ENCODE peak calls at places on chromosomes 3 and 15, in eight cellular contexts. E is A549, D is IMR-90, R is K562, O is HCT116, M is GM12878, B is HepG2, V is H1. A is an unnamed sample.

GRCh38 chr3:87771338-87772059 is 287.3 kb downstream of the CGGBP1 start:
- DNase-seq in E (no peak), D (peak), R (peak), O (peak), M (peak), B (peak), V (peak), A (peak)

GRCh38 chr15:70094690-70095311 is 2.9 kb downstream of the TLE3 start:
- DNase-seq in E (no peak), D (no peak), R (no peak), O (no peak), M (no peak), B (peak), V (no peak), A (no peak)

GRCh38 chr15:84023636-84024035 is 211.9 kb upstream of the GOLGA6L4 start:
- DNase-seq in E (peak), D (peak), R (peak), O (peak), M (no peak), B (peak), V (peak), A (peak)

GRCh38 chr3:123635220-123635619 is 50.4 kb upstream of the HACD2 start:
- DNase-seq in E (no peak), D (peak), R (no peak), O (no peak), M (no peak), B (no peak), V (no peak), A (no peak)

GRCh38 chr3:164903820-164904451 is 174.4 kb downstream of the SI start:
- DNase-seq in E (no peak), D (no peak), R (no peak), O (no peak), M (no peak), B (no peak), V (no peak), A (no peak)

GRCh38 chr15:84862214-84862975 is 22.1 kb upstream of the SLC28A1 start:
- DNase-seq in E (no peak), D (no peak), R (no peak), O (no peak), M (no peak), B (peak), V (no peak), A (no peak)

GRCh38 chr3:48140284-48140683 is 47.9 kb downstream of the CDC25A start:
- DNase-seq in E (no peak), D (no peak), R (no peak), O (no peak), M (no peak), B (no peak), V (no peak), A (no peak)

GRCh38 chr15:40328711-40329240 is 5.3 kb downstream of the INAFM2 start:
- DNase-seq in E (no peak), D (no peak), R (no peak), O (no peak), M (no peak), B (no peak), V (no peak), A (no peak)

GRCh38 chr3:119663885-119664284 is 3.5 kb upstream of the POPDC2 start:
- DNase-seq in E (no peak), D (no peak), R (no peak), O (no peak), M (no peak), B (no peak), V (no peak), A (no peak)

GRCh38 chr3:4493931-4494806 is 1.0 kb downstream of the ITPR1 start:
- DNase-seq in E (no peak), D (peak), R (peak), O (no peak), M (no peak), B (no peak), V (no peak), A (peak)

GRCh38 chr3:159988617-159989251 is at the start of gene IL12A:
- DNase-seq in E (peak), D (peak), R (peak), O (peak), M (peak), B (peak), V (peak), A (peak)

GRCh38 chr3:67947808-67948508 is 293.5 kb upstream of the SUCLG2 start:
- DNase-seq in E (no peak), D (no peak), R (no peak), O (no peak), M (no peak), B (peak), V (peak), A (no peak)

GRCh38 chr15:69475769-69476358 is 23.2 kb downstream of the RPLP1 start:
- DNase-seq in E (peak), D (peak), R (peak), O (peak), M (no peak), B (peak), V (peak), A (peak)

GRCh38 chr15:27889258-27889657 is 209.9 kb downstream of the OCA2 start:
- DNase-seq in E (no peak), D (no peak), R (no peak), O (no peak), M (no peak), B (no peak), V (no peak), A (no peak)

GRCh38 chr3:65895084-65895483 is 143.6 kb downstream of the MAGI1 start:
- DNase-seq in E (no peak), D (no peak), R (no peak), O (no peak), M (no peak), B (no peak), V (no peak), A (no peak)

GRCh38 chr3:65893631-65894030 is 145.1 kb downstream of the MAGI1 start:
- DNase-seq in E (no peak), D (no peak), R (no peak), O (no peak), M (no peak), B (no peak), V (no peak), A (no peak)

GRCh38 chr3:65894126-65894525 is 144.6 kb downstream of the MAGI1 start:
- DNase-seq in E (no peak), D (no peak), R (no peak), O (no peak), M (no peak), B (no peak), V (no peak), A (no peak)

GRCh38 chr3:65896321-65896720 is 142.4 kb downstream of the MAGI1 start:
- DNase-seq in E (no peak), D (no peak), R (no peak), O (no peak), M (no peak), B (no peak), V (no peak), A (no peak)

GRCh38 chr3:65894679-65895078 is 144.0 kb downstream of the MAGI1 start:
- DNase-seq in E (no peak), D (peak), R (no peak), O (no peak), M (no peak), B (no peak), V (no peak), A (no peak)
- TF ChIP-seq RAD21 in E (no peak), D (no peak), R (no peak), O (no peak), M (no peak), B (no peak), V (no peak), A (no peak)

GRCh38 chr3:11567516-11568467 is 75.9 kb downstream of the VGLL4 start:
- DNase-seq in E (peak), D (peak), R (no peak), O (peak), M (no peak), B (no peak), V (no peak), A (no peak)
- TF ChIP-seq RAD21 in E (no peak), D (no peak), R (no peak), O (no peak), M (no peak), B (no peak), V (no peak), A (no peak)

GRCh38 chr3:144128117-144128892 is 156.7 kb downstream of the DIPK2A start:
- DNase-seq in E (no peak), D (no peak), R (no peak), O (no peak), M (peak), B (no peak), V (no peak), A (no peak)
- TF ChIP-seq RAD21 in E (no peak), D (no peak), R (no peak), O (no peak), M (no peak), B (no peak), V (no peak), A (no peak)

GRCh38 chr3:128068156-128068620 is 16.0 kb downstream of the SEC61A1 start:
- DNase-seq in E (peak), D (peak), R (peak), O (peak), M (no peak), B (peak), V (peak), A (peak)

GRCh38 chr3:128069271-128069670 is 17.0 kb downstream of the SEC61A1 start:
- DNase-seq in E (no peak), D (no peak), R (no peak), O (no peak), M (no peak), B (no peak), V (no peak), A (no peak)

GRCh38 chr3:128067481-128067880 is 15.2 kb downstream of the SEC61A1 start:
- DNase-seq in E (peak), D (no peak), R (peak), O (no peak), M (no peak), B (no peak), V (no peak), A (no peak)

GRCh38 chr3:128064962-128065361 is 12.7 kb downstream of the SEC61A1 start:
- DNase-seq in E (no peak), D (no peak), R (no peak), O (no peak), M (no peak), B (no peak), V (no peak), A (no peak)

GRCh38 chr3:128066111-128066510 is 13.9 kb downstream of the SEC61A1 start:
- DNase-seq in E (no peak), D (no peak), R (no peak), O (no peak), M (no peak), B (no peak), V (no peak), A (no peak)
- TF ChIP-seq RAD21 in E (no peak), D (no peak), R (no peak), O (no peak), M (no peak), B (no peak), V (no peak), A (no peak)